ENCODE peak calls at places on chromosomes 1 and 21, in six cellular contexts. G is astrocyte of the cerebellum, O is ACHN, Z is stomach, P is Peyer's patch, U is HFFc6. R is an unnamed sample.

GRCh38 chr1:7534061-7534825 is 236.9 kb upstream of the VAMP3 start:
- DNase-seq in O (no peak), G (no peak), P (no peak), U (peak; percentile 38), Z (no peak), R (no peak)

GRCh38 chr1:230899845-230900251 is 31.5 kb upstream of the C1orf198 start:
- DNase-seq in P (no peak), G (peak; percentile 39), Z (no peak), U (no peak), O (no peak), R (peak; percentile 66)

GRCh38 chr21:40272037-40272436 is 404.8 kb downstream of the PCP4 start:
- DNase-seq in U (no peak), Z (no peak), O (no peak), P (no peak), G (no peak), R (no peak)

GRCh38 chr1:44270666-44271628 is 57.7 kb downstream of the DMAP1 start:
- DNase-seq in P (no peak), O (no peak), Z (no peak), U (no peak), G (no peak), R (no peak)

GRCh38 chr1:219810451-219810850 is 117.9 kb downstream of the SLC30A10 start:
- DNase-seq in U (no peak), O (no peak), P (no peak), Z (no peak), G (no peak), R (no peak)

GRCh38 chr21:43262427-43262826 is 93.6 kb downstream of the CRYAA start:
- DNase-seq in O (no peak), Z (no peak), P (no peak), G (no peak), U (no peak), R (no peak)

GRCh38 chr1:239868117-239868516 is 223.6 kb upstream of the FMN2 start:
- DNase-seq in U (no peak), Z (no peak), O (no peak), P (no peak), G (no peak), R (no peak)

GRCh38 chr1:225657462-225657989 is 4.6 kb upstream of the ENAH start:
- DNase-seq in G (no peak), U (peak; percentile 81), O (peak; percentile 24), Z (no peak), P (no peak), R (peak; percentile 78)

GRCh38 chr1:220498188-220498587 is 29.7 kb upstream of the MARK1 start:
- DNase-seq in G (no peak), U (peak; percentile 6), P (no peak), Z (no peak), O (no peak), R (no peak)

GRCh38 chr1:23478896-23479790 is 4.8 kb downstream of the ASAP3 start:
- DNase-seq in Z (peak; percentile 86), U (no peak), P (peak; percentile 21), O (no peak), G (no peak), R (no peak)

GRCh38 chr1:54256756-54257155 is 56.8 kb downstream of the MRPL37 start:
- DNase-seq in Z (no peak), G (no peak), P (no peak), O (no peak), U (no peak), R (no peak)

GRCh38 chr1:117093091-117093534 is 28.4 kb downstream of the TRIM45 start:
- DNase-seq in Z (peak; percentile 31), G (peak; percentile 93), O (peak; percentile 14), P (no peak), U (peak; percentile 99), R (peak; percentile 91)

GRCh38 chr1:94265931-94266330 is 28.5 kb upstream of the ARHGAP29 start:
- DNase-seq in G (no peak), U (peak; percentile 57), Z (no peak), P (no peak), O (no peak), R (no peak)

GRCh38 chr1:223716302-223716862 is 4.0 kb downstream of the CAPN2 start:
- DNase-seq in P (peak; percentile 61), G (no peak), U (no peak), Z (no peak), O (no peak), R (no peak)

GRCh38 chr1:2543543-2544092 is 12.6 kb upstream of the TNFRSF14 start:
- DNase-seq in G (no peak), Z (peak; percentile 47), O (no peak), U (no peak), P (no peak), R (no peak)

GRCh38 chr1:41347276-41347675 is 14.0 kb upstream of the FOXO6 start:
- DNase-seq in G (no peak), U (peak; percentile 41), O (no peak), Z (no peak), P (no peak), R (no peak)

GRCh38 chr1:13585599-13585965 is 1.9 kb downstream of the PDPN start:
- DNase-seq in Z (no peak), P (no peak), O (no peak), U (no peak), G (no peak), R (no peak)

GRCh38 chr1:207032528-207033017 is at the start of gene C1orf116:
- DNase-seq in Z (peak; percentile 87), U (no peak), G (no peak), O (peak; percentile 76), P (no peak), R (no peak)

GRCh38 chr1:24898909-24899439 is 31.1 kb downstream of the RUNX3 start:
- DNase-seq in O (no peak), G (no peak), Z (peak; percentile 9), U (no peak), P (no peak), R (no peak)

GRCh38 chr1:22250724-22251123 is 107.8 kb upstream of the WNT4 start:
- DNase-seq in Z (no peak), O (peak; percentile 36), U (no peak), P (no peak), G (no peak), R (no peak)

GRCh38 chr1:151277249-151277648 is 4.8 kb upstream of the ZNF687 start:
- DNase-seq in O (no peak), U (no peak), G (no peak), P (no peak), Z (no peak), R (no peak)

GRCh38 chr1:44316231-44316759 is 38.8 kb downstream of the ERI3 start:
- DNase-seq in P (no peak), O (peak; percentile 11), G (no peak), U (no peak), Z (no peak), R (no peak)

GRCh38 chr1:228059536-228060457 is 22.7 kb upstream of the ARF1 start:
- DNase-seq in Z (peak; percentile 100), P (peak; percentile 28), G (no peak), U (no peak), O (peak; percentile 49), R (no peak)

GRCh38 chr1:3060601-3061551 is 8.1 kb upstream of the PRDM16 start:
- DNase-seq in G (no peak), U (peak; percentile 13), P (no peak), Z (peak; percentile 25), O (no peak), R (no peak)

GRCh38 chr21:37531402-37532042 is 164.9 kb downstream of the DYRK1A start:
- DNase-seq in Z (peak; percentile 63), O (no peak), G (no peak), P (no peak), U (no peak), R (no peak)

GRCh38 chr1:82273816-82274215 is 473.1 kb downstream of the ADGRL2 start:
- DNase-seq in O (no peak), P (no peak), G (no peak), U (no peak), Z (no peak), R (no peak)

GRCh38 chr1:79188371-79188770 is 181.8 kb upstream of the ADGRL4 start:
- DNase-seq in O (no peak), Z (no peak), U (peak; percentile 21), G (no peak), P (no peak), R (no peak)

GRCh38 chr1:98049370-98050115 is 128.7 kb upstream of the DPYD start:
- DNase-seq in U (no peak), G (no peak), Z (peak; percentile 24), P (no peak), O (no peak), R (no peak)

GRCh38 chr1:180953291-180953747 is 40.6 kb downstream of the KIAA1614 start:
- DNase-seq in G (no peak), Z (peak; percentile 70), P (no peak), O (peak; percentile 26), U (no peak), R (no peak)

GRCh38 chr1:10250663-10251062 is 40.3 kb downstream of the KIF1B start:
- DNase-seq in P (no peak), Z (no peak), U (no peak), G (no peak), O (no peak), R (no peak)

GRCh38 chr21:15592271-15592860 is 137.4 kb upstream of the USP25 start:
- DNase-seq in U (peak; percentile 33), G (peak; percentile 49), P (no peak), O (peak; percentile 41), Z (no peak), R (peak; percentile 21)